ENCODE peak calls at places on chromosomes 6 and 20, in six cellular contexts. Y is endothelial cell, Z is fibroblast of lung, V is upper lobe of left lung, X is right atrium auricular region, U is pancreas. C is an unnamed sample.

GRCh38 chr6:166523782-166524569 is 62.5 kb downstream of the RAMACL start:
- DNase-seq in Y (no peak), Z (no peak), V (no peak), X (no peak), U (no peak), C (no peak)

GRCh38 chr6:120378582-120379220 is 955.6 kb downstream of the TBC1D32 start:
- DNase-seq in Y (no peak), Z (peak), V (no peak), X (no peak), U (no peak), C (no peak)

GRCh38 chr6:121666809-121667208 is 231.4 kb downstream of the GJA1 start:
- DNase-seq in Y (no peak), Z (peak), V (no peak), X (no peak), U (no peak), C (peak)

GRCh38 chr6:39847216-39847615 is 55.0 kb downstream of the DAAM2 start:
- DNase-seq in Y (no peak), Z (no peak), V (no peak), X (peak), U (peak), C (no peak)

GRCh38 chr6:34232901-34233300 is 3.8 kb upstream of the HMGA1 start:
- DNase-seq in Y (no peak), Z (no peak), V (no peak), X (no peak), U (no peak), C (no peak)

GRCh38 chr20:15703171-15703911 is 869.9 kb downstream of the KIF16B start:
- DNase-seq in Y (no peak), Z (peak), V (no peak), X (no peak), U (no peak), C (peak)

GRCh38 chr20:54555150-54555549 is 79.8 kb downstream of the DOK5 start:
- DNase-seq in Y (no peak), Z (no peak), V (no peak), X (no peak), U (no peak), C (no peak)

GRCh38 chr6:35177586-35177985 is 36.2 kb upstream of the SCUBE3 start:
- DNase-seq in Y (no peak), Z (no peak), V (no peak), X (no peak), U (no peak), C (peak)

GRCh38 chr6:126886106-126886505 is 232.4 kb upstream of the RSPO3 start:
- DNase-seq in Y (no peak), Z (no peak), V (no peak), X (no peak), U (no peak), C (no peak)

GRCh38 chr20:35618032-35618371 is 2.4 kb downstream of the SPAG4 start:
- DNase-seq in Y (no peak), Z (no peak), V (no peak), X (no peak), U (no peak), C (no peak)

GRCh38 chr20:35617397-35618031 is 1.9 kb downstream of the SPAG4 start:
- DNase-seq in Y (peak), Z (peak), V (peak), X (peak), U (peak), C (peak)

GRCh38 chr20:35618372-35619131 is 2.9 kb downstream of the SPAG4 start:
- DNase-seq in Y (peak), Z (peak), V (peak), X (peak), U (peak), C (peak)

GRCh38 chr20:35620818-35621559 is 5.4 kb downstream of the SPAG4 start:
- DNase-seq in Y (no peak), Z (no peak), V (no peak), X (no peak), U (no peak), C (no peak)

GRCh38 chr20:35619196-35620095 is 3.8 kb downstream of the SPAG4 start:
- DNase-seq in Y (peak), Z (peak), V (peak), X (peak), U (peak), C (peak)
- TF ChIP-seq CTCF in Y (peak), Z (peak), V (peak), X (peak), U (no peak), C (peak)

GRCh38 chr20:33234050-33234449 is 1.7 kb upstream of the BPIFA1 start:
- DNase-seq in Y (no peak), Z (no peak), V (no peak), X (no peak), U (no peak), C (no peak)

GRCh38 chr20:33235696-33236095 is at the start of gene BPIFA1:
- DNase-seq in Y (no peak), Z (no peak), V (no peak), X (no peak), U (no peak), C (no peak)

GRCh38 chr20:33231237-33231636 is 4.6 kb upstream of the BPIFA1 start:
- DNase-seq in Y (no peak), Z (no peak), V (no peak), X (no peak), U (no peak), C (no peak)

GRCh38 chr20:33232486-33233072 is 3.2 kb upstream of the BPIFA1 start:
- DNase-seq in Y (no peak), Z (no peak), V (peak), X (no peak), U (no peak), C (no peak)

DNA sequence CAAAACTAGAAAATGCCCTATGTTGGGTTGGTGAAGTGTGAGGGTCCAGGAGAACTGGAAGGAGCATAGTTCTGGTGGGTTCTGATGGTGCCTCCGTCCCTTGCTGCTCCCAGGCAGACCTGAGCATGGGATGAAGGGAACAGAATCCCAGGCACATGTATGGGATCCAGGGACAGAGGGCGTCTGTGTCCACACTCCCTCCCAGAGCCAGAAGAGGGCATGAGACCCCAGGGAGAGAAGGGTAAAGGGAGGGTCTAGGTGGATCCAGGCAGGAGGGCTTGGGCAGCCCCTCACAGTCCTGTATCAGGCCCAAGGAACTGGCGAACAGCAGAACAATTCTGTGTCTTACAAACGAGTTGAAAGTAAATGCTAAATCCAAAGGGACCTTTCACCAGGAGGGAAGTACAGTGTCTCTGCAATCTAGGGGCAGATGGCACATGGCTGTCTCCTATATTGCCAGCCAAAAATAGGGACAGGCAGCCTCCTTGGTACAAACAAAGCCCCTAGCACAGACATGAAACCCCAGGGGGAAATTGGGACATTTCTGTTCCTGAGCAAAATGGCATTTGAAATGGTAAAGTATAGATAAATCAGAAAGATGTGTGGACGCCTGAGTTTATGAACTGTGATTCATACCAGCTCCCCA is 2.5 kb upstream of the BPIFA1 start:
- DNase-seq in Y (peak), Z (no peak), V (no peak), X (no peak), U (no peak), C (no peak)
- TF ChIP-seq CTCF in Y (no peak), Z (no peak), V (no peak), X (no peak), U (no peak), C (no peak)

GRCh38 chr6:116511424-116512131 is at the start of gene CALHM5:
- DNase-seq in Y (peak), Z (peak), V (peak), X (peak), U (peak), C (peak)
- TF ChIP-seq CTCF in Y (peak), Z (peak), V (peak), X (peak), U (peak), C (peak)

DNA sequence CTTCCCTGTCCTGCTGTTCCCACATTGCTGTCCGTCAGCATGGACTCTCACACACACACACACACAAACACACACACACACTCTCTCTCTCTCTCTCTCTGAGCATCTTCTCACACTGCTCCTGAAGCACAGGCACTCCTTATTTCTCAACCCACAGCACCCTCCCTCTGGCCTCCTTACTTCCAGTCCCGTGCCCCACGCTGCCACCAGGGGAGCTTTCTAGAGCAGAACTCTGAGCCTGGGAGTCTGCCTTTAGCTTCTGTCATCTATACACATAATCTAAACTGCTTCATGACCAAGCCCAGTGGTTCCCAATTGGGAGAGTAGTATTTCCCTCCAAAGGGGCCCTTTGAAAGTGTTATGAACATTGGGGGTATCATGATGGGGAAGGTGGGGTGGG is 29.1 kb downstream of the HECA start:
- DNase-seq in Y (no peak), Z (no peak), V (no peak), X (no peak), U (no peak), C (no peak)
- TF ChIP-seq CTCF in Y (no peak), Z (no peak), V (no peak), X (no peak), U (no peak), C (no peak)

DNA sequence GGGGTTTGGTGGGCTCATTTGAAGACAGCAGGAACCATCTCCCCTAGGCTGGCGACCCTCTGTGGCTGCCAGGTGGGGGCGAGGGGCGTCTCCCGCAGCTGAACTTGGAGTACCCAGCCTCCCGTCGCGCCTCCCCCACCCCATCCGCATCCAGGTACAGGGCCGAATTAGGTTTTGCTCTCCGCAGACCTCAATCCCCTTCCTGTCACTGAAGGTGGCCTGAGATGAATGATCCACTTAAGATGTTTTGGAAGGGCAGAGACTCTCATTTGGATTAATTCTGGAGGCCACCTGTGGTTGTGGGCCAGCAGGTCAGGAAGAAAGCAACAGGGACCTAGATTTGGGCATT is 493 bp downstream of the CD83 start:
- DNase-seq in Y (no peak), Z (no peak), V (no peak), X (no peak), U (no peak), C (no peak)
- TF ChIP-seq CTCF in Y (no peak), Z (no peak), V (no peak), X (no peak), U (no peak), C (no peak)

GRCh38 chr20:31739550-31739863 is 417 bp downstream of the TPX2 start:
- DNase-seq in Y (no peak), Z (no peak), V (no peak), X (no peak), U (no peak), C (no peak)
- TF ChIP-seq CTCF in Y (no peak), Z (no peak), V (no peak), X (no peak), U (no peak), C (no peak)

DNA sequence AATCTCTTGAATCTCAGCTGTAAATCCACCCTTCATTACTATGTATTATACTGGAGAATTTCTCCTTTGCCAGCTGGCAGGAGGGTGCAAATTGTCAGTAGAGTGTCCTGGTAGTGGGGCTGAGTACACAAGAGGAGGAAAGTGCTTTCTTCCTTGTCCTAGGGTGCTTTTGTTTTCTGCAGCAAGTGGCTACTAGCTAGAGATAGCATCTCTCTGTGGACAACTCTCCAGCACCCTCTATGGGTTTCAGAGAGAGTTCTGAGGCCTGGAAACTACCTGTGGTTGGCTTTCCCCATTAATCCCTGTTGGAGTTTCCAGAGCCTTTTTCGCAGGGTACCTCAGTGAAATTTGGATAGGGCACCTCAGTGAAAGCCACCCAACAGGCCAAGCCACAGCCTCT is 422.5 kb upstream of the RGS17 start:
- DNase-seq in Y (peak), Z (peak), V (no peak), X (no peak), U (no peak), C (no peak)
- TF ChIP-seq CTCF in Y (no peak), Z (peak), V (no peak), X (peak), U (no peak), C (no peak)

DNA sequence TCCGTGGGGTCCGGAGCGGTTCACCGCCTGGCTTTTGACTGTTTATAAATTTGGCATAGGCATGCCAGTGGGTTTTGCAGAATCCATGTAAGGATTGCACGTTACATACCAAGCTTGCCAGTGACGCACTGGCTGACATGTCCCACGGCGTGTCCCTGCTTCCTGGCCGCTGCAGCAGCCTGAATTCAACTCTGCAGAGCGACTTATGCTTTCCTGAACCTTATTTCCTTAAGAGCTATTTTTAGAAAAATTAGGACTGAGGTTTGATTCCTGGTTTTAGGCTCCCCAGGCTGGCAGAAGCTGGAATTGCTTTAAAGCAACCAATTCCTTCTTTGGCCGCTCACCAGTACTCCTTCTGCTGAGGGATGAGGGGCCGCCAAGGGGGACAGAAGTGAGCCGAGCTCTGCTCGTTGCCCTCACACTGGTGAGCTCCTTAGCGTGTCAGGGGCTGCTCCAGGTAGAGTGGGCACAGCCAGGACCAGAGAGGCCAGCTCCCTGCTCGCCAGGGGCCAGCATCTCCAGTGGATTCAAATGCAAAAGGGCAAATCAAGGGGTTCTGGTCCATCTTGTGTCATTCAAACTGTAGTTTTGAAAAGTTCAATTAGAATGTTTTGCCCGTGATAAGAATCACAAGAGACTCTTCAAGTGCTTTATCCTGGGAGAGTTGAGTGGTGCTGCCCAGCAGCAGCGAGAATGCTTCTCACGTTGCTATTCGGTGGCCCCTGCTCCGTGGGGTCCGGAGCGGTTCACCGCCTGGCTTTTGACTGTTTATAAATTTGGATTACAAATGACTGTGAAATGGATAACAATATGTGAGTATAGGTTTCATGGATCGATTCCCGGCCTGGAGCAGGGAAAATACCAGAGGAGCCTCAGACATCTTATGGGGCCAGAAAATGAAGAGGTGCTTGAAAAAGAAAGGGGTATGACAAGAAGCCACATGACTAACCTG is 17.5 kb upstream of the IRF4 start:
- DNase-seq in Y (no peak), Z (peak), V (no peak), X (no peak), U (no peak), C (no peak)
- TF ChIP-seq CTCF in Y (no peak), Z (no peak), V (no peak), X (peak), U (no peak), C (peak)

GRCh38 chr20:53023717-53024116 is 51.6 kb downstream of the TSHZ2 start:
- DNase-seq in Y (no peak), Z (no peak), V (no peak), X (no peak), U (no peak), C (no peak)

GRCh38 chr20:53019464-53019863 is 47.3 kb downstream of the TSHZ2 start:
- DNase-seq in Y (no peak), Z (no peak), V (no peak), X (no peak), U (no peak), C (no peak)

GRCh38 chr20:53020376-53020775 is 48.2 kb downstream of the TSHZ2 start:
- DNase-seq in Y (no peak), Z (no peak), V (no peak), X (no peak), U (no peak), C (no peak)

GRCh38 chr20:53021934-53022333 is 49.8 kb downstream of the TSHZ2 start:
- DNase-seq in Y (no peak), Z (no peak), V (no peak), X (no peak), U (no peak), C (no peak)

DNA sequence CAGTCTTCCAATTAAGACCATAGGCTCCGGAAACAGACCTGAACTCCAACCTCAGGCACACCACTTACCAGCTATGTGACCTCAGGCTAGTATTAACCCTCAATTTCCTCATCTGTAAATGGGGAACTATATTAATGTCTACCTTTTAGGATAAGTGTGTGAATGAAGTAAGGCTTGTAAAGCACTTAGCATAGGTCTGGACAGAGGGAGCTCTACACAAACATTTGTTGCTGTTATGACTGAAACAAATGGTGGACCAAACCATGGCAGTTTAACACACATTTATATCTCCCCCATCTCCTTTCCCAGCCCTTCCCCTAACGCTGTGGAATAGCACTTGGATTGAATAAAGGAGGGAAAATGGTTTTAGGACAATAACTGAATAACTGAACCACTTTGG is 48.7 kb downstream of the TSHZ2 start:
- DNase-seq in Y (no peak), Z (no peak), V (no peak), X (no peak), U (no peak), C (no peak)
- TF ChIP-seq CTCF in Y (no peak), Z (no peak), V (no peak), X (no peak), U (no peak), C (no peak)